ENCODE peak calls at places on chromosomes 4 and X, in five cellular contexts. One of them, this sample, is unnamed.

GRCh38 chrX:113202601-113203000 is 362.0 kb upstream of the AMOT start:
- DNase-seq in non-pigmented ciliary epithelial cell: no peak
- DNase-seq in stimulated activated CD8-positive, alpha-beta memory T cell treated with anti-CD3 and anti-CD28 coated beads, Interleukin-4, amount 100 ng/mL, for 48 hours: no peak
- DNase-seq in putamen: no peak
- DNase-seq in HCT116: no peak
- DNase-seq in this sample: no peak

GRCh38 chrX:1487401-1487800 is 34.7 kb upstream of the ASMTL start:
- DNase-seq in non-pigmented ciliary epithelial cell: no peak
- DNase-seq in stimulated activated CD8-positive, alpha-beta memory T cell treated with anti-CD3 and anti-CD28 coated beads, Interleukin-4, amount 100 ng/mL, for 48 hours: peak; percentile 17
- DNase-seq in putamen: no peak
- DNase-seq in HCT116: no peak
- DNase-seq in this sample: no peak

GRCh38 chrX:24526616-24527015 is 61.5 kb downstream of the PDK3 start:
- DNase-seq in non-pigmented ciliary epithelial cell: no peak
- DNase-seq in stimulated activated CD8-positive, alpha-beta memory T cell treated with anti-CD3 and anti-CD28 coated beads, Interleukin-4, amount 100 ng/mL, for 48 hours: no peak
- DNase-seq in putamen: no peak
- DNase-seq in HCT116: no peak
- DNase-seq in this sample: no peak

GRCh38 chrX:133307637-133308485 is 89.7 kb upstream of the TFDP3 start:
- DNase-seq in non-pigmented ciliary epithelial cell: no peak
- DNase-seq in stimulated activated CD8-positive, alpha-beta memory T cell treated with anti-CD3 and anti-CD28 coated beads, Interleukin-4, amount 100 ng/mL, for 48 hours: no peak
- DNase-seq in putamen: peak; percentile 20
- DNase-seq in HCT116: no peak
- DNase-seq in this sample: no peak

GRCh38 chr4:184061582-184061981 is 156.1 kb downstream of the ENPP6 start:
- DNase-seq in non-pigmented ciliary epithelial cell: no peak
- DNase-seq in stimulated activated CD8-positive, alpha-beta memory T cell treated with anti-CD3 and anti-CD28 coated beads, Interleukin-4, amount 100 ng/mL, for 48 hours: no peak
- DNase-seq in putamen: no peak
- DNase-seq in HCT116: no peak
- DNase-seq in this sample: no peak

GRCh38 chrX:41333744-41333993 is 293 bp upstream of the DDX3X start:
- DNase-seq in non-pigmented ciliary epithelial cell: no peak
- DNase-seq in stimulated activated CD8-positive, alpha-beta memory T cell treated with anti-CD3 and anti-CD28 coated beads, Interleukin-4, amount 100 ng/mL, for 48 hours: no peak
- DNase-seq in putamen: no peak
- DNase-seq in HCT116: peak; percentile 81
- DNase-seq in this sample: peak; percentile 71

GRCh38 chr4:87093443-87094123 is 126.8 kb downstream of the KLHL8 start:
- DNase-seq in non-pigmented ciliary epithelial cell: no peak
- DNase-seq in stimulated activated CD8-positive, alpha-beta memory T cell treated with anti-CD3 and anti-CD28 coated beads, Interleukin-4, amount 100 ng/mL, for 48 hours: peak; percentile 39
- DNase-seq in putamen: no peak
- DNase-seq in HCT116: peak; percentile 23
- DNase-seq in this sample: peak; percentile 39

GRCh38 chrX:135178636-135179035 is 7.4 kb upstream of the CT55 start:
- DNase-seq in non-pigmented ciliary epithelial cell: no peak
- DNase-seq in stimulated activated CD8-positive, alpha-beta memory T cell treated with anti-CD3 and anti-CD28 coated beads, Interleukin-4, amount 100 ng/mL, for 48 hours: no peak
- DNase-seq in putamen: no peak
- DNase-seq in HCT116: no peak
- DNase-seq in this sample: no peak

GRCh38 chr4:147453561-147454141 is 27.2 kb upstream of the EDNRA start:
- DNase-seq in non-pigmented ciliary epithelial cell: no peak
- DNase-seq in stimulated activated CD8-positive, alpha-beta memory T cell treated with anti-CD3 and anti-CD28 coated beads, Interleukin-4, amount 100 ng/mL, for 48 hours: no peak
- DNase-seq in putamen: no peak
- DNase-seq in HCT116: peak; percentile 39
- DNase-seq in this sample: peak; percentile 18

GRCh38 chr4:43113196-43113595 is 220.7 kb downstream of the GRXCR1 start:
- DNase-seq in non-pigmented ciliary epithelial cell: no peak
- DNase-seq in stimulated activated CD8-positive, alpha-beta memory T cell treated with anti-CD3 and anti-CD28 coated beads, Interleukin-4, amount 100 ng/mL, for 48 hours: no peak
- DNase-seq in putamen: no peak
- DNase-seq in HCT116: no peak
- DNase-seq in this sample: no peak

GRCh38 chr4:78774395-78774794 is 1.8 kb upstream of the BMP2K start:
- DNase-seq in non-pigmented ciliary epithelial cell: no peak
- DNase-seq in stimulated activated CD8-positive, alpha-beta memory T cell treated with anti-CD3 and anti-CD28 coated beads, Interleukin-4, amount 100 ng/mL, for 48 hours: no peak
- DNase-seq in putamen: no peak
- DNase-seq in HCT116: no peak
- DNase-seq in this sample: no peak

GRCh38 chr4:147809171-147809570 is 77.3 kb downstream of the ARHGAP10 start:
- DNase-seq in non-pigmented ciliary epithelial cell: no peak
- DNase-seq in stimulated activated CD8-positive, alpha-beta memory T cell treated with anti-CD3 and anti-CD28 coated beads, Interleukin-4, amount 100 ng/mL, for 48 hours: no peak
- DNase-seq in putamen: no peak
- DNase-seq in HCT116: no peak
- DNase-seq in this sample: no peak

GRCh38 chr4:183398298-183399129 is 45.9 kb upstream of the CDKN2AIP start:
- DNase-seq in non-pigmented ciliary epithelial cell: no peak
- DNase-seq in stimulated activated CD8-positive, alpha-beta memory T cell treated with anti-CD3 and anti-CD28 coated beads, Interleukin-4, amount 100 ng/mL, for 48 hours: peak; percentile 80
- DNase-seq in putamen: peak; percentile 53
- DNase-seq in HCT116: no peak
- DNase-seq in this sample: peak; percentile 73

GRCh38 chr4:853416-853781 is 27.5 kb upstream of the CPLX1 start:
- DNase-seq in non-pigmented ciliary epithelial cell: no peak
- DNase-seq in stimulated activated CD8-positive, alpha-beta memory T cell treated with anti-CD3 and anti-CD28 coated beads, Interleukin-4, amount 100 ng/mL, for 48 hours: no peak
- DNase-seq in putamen: no peak
- DNase-seq in HCT116: no peak
- DNase-seq in this sample: no peak

GRCh38 chr4:39526810-39527295 is 386 bp downstream of the UGDH start:
- DNase-seq in non-pigmented ciliary epithelial cell: no peak
- DNase-seq in stimulated activated CD8-positive, alpha-beta memory T cell treated with anti-CD3 and anti-CD28 coated beads, Interleukin-4, amount 100 ng/mL, for 48 hours: peak; percentile 61
- DNase-seq in putamen: no peak
- DNase-seq in HCT116: no peak
- DNase-seq in this sample: no peak

GRCh38 chr4:7861440-7861881 is 78.2 kb downstream of the AFAP1 start:
- DNase-seq in non-pigmented ciliary epithelial cell: peak; percentile 90
- DNase-seq in stimulated activated CD8-positive, alpha-beta memory T cell treated with anti-CD3 and anti-CD28 coated beads, Interleukin-4, amount 100 ng/mL, for 48 hours: no peak
- DNase-seq in putamen: no peak
- DNase-seq in HCT116: no peak
- DNase-seq in this sample: no peak

GRCh38 chr4:64539234-64539849 is 130.1 kb upstream of the TECRL start:
- DNase-seq in non-pigmented ciliary epithelial cell: peak; percentile 31
- DNase-seq in stimulated activated CD8-positive, alpha-beta memory T cell treated with anti-CD3 and anti-CD28 coated beads, Interleukin-4, amount 100 ng/mL, for 48 hours: peak; percentile 41
- DNase-seq in putamen: peak; percentile 60
- DNase-seq in HCT116: peak; percentile 16
- DNase-seq in this sample: peak; percentile 69

GRCh38 chr4:53734584-53735363 is 143.5 kb upstream of the LNX1 start:
- DNase-seq in non-pigmented ciliary epithelial cell: no peak
- DNase-seq in stimulated activated CD8-positive, alpha-beta memory T cell treated with anti-CD3 and anti-CD28 coated beads, Interleukin-4, amount 100 ng/mL, for 48 hours: no peak
- DNase-seq in putamen: no peak
- DNase-seq in HCT116: no peak
- DNase-seq in this sample: no peak

GRCh38 chrX:102067966-102068723 is 57.3 kb upstream of the TCEAL2 start:
- DNase-seq in non-pigmented ciliary epithelial cell: no peak
- DNase-seq in stimulated activated CD8-positive, alpha-beta memory T cell treated with anti-CD3 and anti-CD28 coated beads, Interleukin-4, amount 100 ng/mL, for 48 hours: peak; percentile 25
- DNase-seq in putamen: peak; percentile 3
- DNase-seq in HCT116: no peak
- DNase-seq in this sample: peak; percentile 7

GRCh38 chrX:14546190-14546589 is 16.9 kb downstream of the GLRA2 start:
- DNase-seq in non-pigmented ciliary epithelial cell: no peak
- DNase-seq in stimulated activated CD8-positive, alpha-beta memory T cell treated with anti-CD3 and anti-CD28 coated beads, Interleukin-4, amount 100 ng/mL, for 48 hours: no peak
- DNase-seq in putamen: no peak
- DNase-seq in HCT116: no peak
- DNase-seq in this sample: no peak

GRCh38 chr4:2725380-2725779 is 30.8 kb downstream of the TNIP2 start:
- DNase-seq in non-pigmented ciliary epithelial cell: no peak
- DNase-seq in stimulated activated CD8-positive, alpha-beta memory T cell treated with anti-CD3 and anti-CD28 coated beads, Interleukin-4, amount 100 ng/mL, for 48 hours: no peak
- DNase-seq in putamen: no peak
- DNase-seq in HCT116: no peak
- DNase-seq in this sample: no peak

GRCh38 chr4:125705681-125706080 is 390.9 kb downstream of the FAT4 start:
- DNase-seq in non-pigmented ciliary epithelial cell: no peak
- DNase-seq in stimulated activated CD8-positive, alpha-beta memory T cell treated with anti-CD3 and anti-CD28 coated beads, Interleukin-4, amount 100 ng/mL, for 48 hours: no peak
- DNase-seq in putamen: no peak
- DNase-seq in HCT116: no peak
- DNase-seq in this sample: no peak

GRCh38 chr4:4332529-4332928 is 42.5 kb downstream of the ZBTB49 start:
- DNase-seq in non-pigmented ciliary epithelial cell: no peak
- DNase-seq in stimulated activated CD8-positive, alpha-beta memory T cell treated with anti-CD3 and anti-CD28 coated beads, Interleukin-4, amount 100 ng/mL, for 48 hours: no peak
- DNase-seq in putamen: no peak
- DNase-seq in HCT116: no peak
- DNase-seq in this sample: no peak

GRCh38 chr4:153161599-153161971 is 42.7 kb upstream of the TRIM2 start:
- DNase-seq in non-pigmented ciliary epithelial cell: no peak
- DNase-seq in stimulated activated CD8-positive, alpha-beta memory T cell treated with anti-CD3 and anti-CD28 coated beads, Interleukin-4, amount 100 ng/mL, for 48 hours: no peak
- DNase-seq in putamen: no peak
- DNase-seq in HCT116: no peak
- DNase-seq in this sample: no peak

GRCh38 chr4:145937990-145938611 is 522 bp downstream of the ZNF827 start:
- DNase-seq in non-pigmented ciliary epithelial cell: no peak
- DNase-seq in stimulated activated CD8-positive, alpha-beta memory T cell treated with anti-CD3 and anti-CD28 coated beads, Interleukin-4, amount 100 ng/mL, for 48 hours: peak; percentile 52
- DNase-seq in putamen: peak; percentile 58
- DNase-seq in HCT116: no peak
- DNase-seq in this sample: peak; percentile 30

GRCh38 chr4:8306511-8307021 is 37.0 kb downstream of the HTRA3 start:
- DNase-seq in non-pigmented ciliary epithelial cell: no peak
- DNase-seq in stimulated activated CD8-positive, alpha-beta memory T cell treated with anti-CD3 and anti-CD28 coated beads, Interleukin-4, amount 100 ng/mL, for 48 hours: no peak
- DNase-seq in putamen: no peak
- DNase-seq in HCT116: no peak
- DNase-seq in this sample: no peak

GRCh38 chr4:42625366-42625765 is 31.5 kb downstream of the ATP8A1 start:
- DNase-seq in non-pigmented ciliary epithelial cell: no peak
- DNase-seq in stimulated activated CD8-positive, alpha-beta memory T cell treated with anti-CD3 and anti-CD28 coated beads, Interleukin-4, amount 100 ng/mL, for 48 hours: no peak
- DNase-seq in putamen: no peak
- DNase-seq in HCT116: no peak
- DNase-seq in this sample: no peak

GRCh38 chrX:107750263-107750662 is 25.3 kb downstream of the TSC22D3 start:
- DNase-seq in non-pigmented ciliary epithelial cell: no peak
- DNase-seq in stimulated activated CD8-positive, alpha-beta memory T cell treated with anti-CD3 and anti-CD28 coated beads, Interleukin-4, amount 100 ng/mL, for 48 hours: no peak
- DNase-seq in putamen: no peak
- DNase-seq in HCT116: no peak
- DNase-seq in this sample: no peak

GRCh38 chr4:41360214-41360910 is 103.6 kb downstream of the UCHL1 start:
- DNase-seq in non-pigmented ciliary epithelial cell: no peak
- DNase-seq in stimulated activated CD8-positive, alpha-beta memory T cell treated with anti-CD3 and anti-CD28 coated beads, Interleukin-4, amount 100 ng/mL, for 48 hours: peak; percentile 24
- DNase-seq in putamen: peak; percentile 89
- DNase-seq in HCT116: no peak
- DNase-seq in this sample: peak; percentile 70

GRCh38 chrX:46649421-46650260 is 76.1 kb downstream of the CHST7 start:
- DNase-seq in non-pigmented ciliary epithelial cell: no peak
- DNase-seq in stimulated activated CD8-positive, alpha-beta memory T cell treated with anti-CD3 and anti-CD28 coated beads, Interleukin-4, amount 100 ng/mL, for 48 hours: no peak
- DNase-seq in putamen: peak; percentile 43
- DNase-seq in HCT116: no peak
- DNase-seq in this sample: no peak

GRCh38 chr4:128068927-128069326 is 7.8 kb downstream of the LARP1B start:
- DNase-seq in non-pigmented ciliary epithelial cell: no peak
- DNase-seq in stimulated activated CD8-positive, alpha-beta memory T cell treated with anti-CD3 and anti-CD28 coated beads, Interleukin-4, amount 100 ng/mL, for 48 hours: no peak
- DNase-seq in putamen: no peak
- DNase-seq in HCT116: peak; percentile 48
- DNase-seq in this sample: peak; percentile 12

GRCh38 chrX:38881066-38881465 is 79.8 kb downstream of the MID1IP1 start:
- DNase-seq in non-pigmented ciliary epithelial cell: no peak
- DNase-seq in stimulated activated CD8-positive, alpha-beta memory T cell treated with anti-CD3 and anti-CD28 coated beads, Interleukin-4, amount 100 ng/mL, for 48 hours: no peak
- DNase-seq in putamen: no peak
- DNase-seq in HCT116: no peak
- DNase-seq in this sample: no peak